ENCODE peak calls at places on chromosomes 11 and 22, in six cellular contexts. X is psoas muscle, B is PC-3, V is left lung, C is HepG2, F is colonic mucosa. J is an unnamed sample. For H3K36me3, the result is how much of the 10 kb centered on the place peaks cover.

GRCh38 chr11:19766206-19766605 is 53.6 kb downstream of the NAV2 start:
- DNase-seq in X (no peak), F (no peak), V (no peak), C (no peak), B (no peak), J (no peak)

GRCh38 chr11:82858133-82858532 is 42.1 kb downstream of the PRCP start:
- DNase-seq in C (no peak), B (no peak), F (no peak), V (no peak), X (no peak), J (no peak)

GRCh38 chr11:96393753-96394348 is 4.0 kb downstream of the JRKL start:
- DNase-seq in C (peak), B (peak), F (no peak), X (no peak), V (no peak), J (no peak)

GRCh38 chr22:19477321-19478085 is 1.5 kb downstream of the UFD1 start:
- DNase-seq in B (peak), C (peak), F (no peak), X (no peak), V (no peak), J (no peak)

GRCh38 chr11:118605116-118605867 is 2.1 kb upstream of the PHLDB1 start:
- DNase-seq in C (peak), F (peak), B (no peak), X (peak), V (no peak), J (no peak)

GRCh38 chr11:64809781-64810241 is 540 bp downstream of the MEN1 start:
- DNase-seq in C (no peak), X (no peak), F (peak), B (peak), V (no peak), J (no peak)

GRCh38 chr11:26910192-26910591 is 83.7 kb upstream of the FIBIN start:
- DNase-seq in B (no peak), C (no peak), X (no peak), F (no peak), V (no peak), J (no peak)

GRCh38 chr11:62547691-62548281 is 1.2 kb upstream of the AHNAK start:
- DNase-seq in F (peak), B (peak), X (peak), V (no peak), C (peak), J (no peak)

GRCh38 chr22:26474687-26475086 is 8.9 kb downstream of the HPS4 start:
- DNase-seq in C (no peak), F (no peak), X (no peak), V (no peak), B (peak), J (no peak)

GRCh38 chr11:86743223-86744118 is 56.9 kb upstream of the PRSS23 start:
- DNase-seq in B (peak), F (peak), X (peak), V (no peak), C (peak), J (no peak)

GRCh38 chr22:23527971-23528740 is 51.9 kb downstream of the IGLL1 start:
- DNase-seq in F (no peak), B (no peak), X (peak), V (peak), C (no peak), J (peak)

GRCh38 chr22:22546490-22546889 is 12.6 kb downstream of the PRAME start:
- DNase-seq in V (no peak), F (no peak), C (no peak), X (no peak), B (no peak), J (no peak)

GRCh38 chr22:20566420-20567260 is 59.2 kb downstream of the MED15 start:
- DNase-seq in C (no peak), F (no peak), X (peak), V (no peak), B (peak), J (no peak)

GRCh38 chr11:96567193-96567592 is 177.4 kb downstream of the JRKL start:
- DNase-seq in C (no peak), X (no peak), F (no peak), B (no peak), V (no peak), J (no peak)

GRCh38 chr11:123483058-123483457 is 53.0 kb downstream of the GRAMD1B start:
- DNase-seq in V (no peak), B (peak), X (no peak), C (no peak), F (no peak), J (no peak)
- H3K4me3 ChIP-seq in V (no peak), B (no peak), X (no peak), C (no peak), F (no peak), J (no peak)

DNA sequence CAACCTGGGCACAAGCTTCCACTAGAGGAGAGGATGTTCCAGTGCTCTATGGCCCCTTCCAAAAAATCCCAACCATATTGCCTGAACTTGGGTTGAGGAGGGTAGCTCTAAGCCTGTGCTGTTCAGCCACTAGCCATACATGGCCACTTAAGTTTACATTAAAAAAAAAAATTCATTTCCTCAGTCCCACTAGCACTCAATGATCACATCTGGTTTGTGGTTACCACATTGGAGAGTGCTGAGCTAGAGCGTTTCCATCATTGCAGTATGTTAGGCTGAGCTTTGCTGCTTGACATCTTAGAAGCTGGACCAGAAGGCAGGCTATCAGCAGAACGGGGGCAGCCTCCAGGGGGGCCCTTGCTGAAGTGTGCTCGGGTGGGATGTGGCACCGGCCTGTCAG is 43.5 kb upstream of the CYP2D6 start:
- DNase-seq in F (no peak), B (no peak), X (no peak), V (no peak), C (no peak), J (no peak)
- H3K36me3 ChIP-seq in F (under half), B (under half), X (under half), V (under half), C (under half), J (under half)

GRCh38 chr11:66281001-66281400 is 3.0 kb downstream of the CNIH2 start:
- DNase-seq in C (no peak), V (no peak), B (peak), X (no peak), F (no peak), J (no peak)
- TF ChIP-seq CTCF in C (no peak), V (no peak), B (no peak), X (no peak), F (no peak), J (no peak)

GRCh38 chr22:37601203-37601539 is 7.5 kb upstream of the GGA1 start:
- DNase-seq in F (no peak), B (no peak), C (no peak), X (no peak), V (no peak), J (no peak)
- H3K4me3 ChIP-seq in F (no peak), B (no peak), C (peak), X (no peak), V (no peak), J (no peak)

GRCh38 chr11:6452219-6452618 is 11.4 kb upstream of the HPX start:
- DNase-seq in C (no peak), F (no peak), X (no peak), V (no peak), B (no peak), J (no peak)
- H3K36me3 ChIP-seq in C (under half), F (under half), X (under half), V (half or more), B (under half), J (half or more)